ENCODE peak calls at places on chromosomes 6 and 20, in four cellular contexts. O is NCI-H345; G is stimulated activated naive CD8-positive, alpha-beta T cell treated with anti-CD3 and anti-CD28 coated beads, Interleukin-15, Interleukin-2, amounts not matched to agents 100 U/mL and 50 U/mL, for 24 hours; I is stimulated activated CD4-positive, alpha-beta T cell treated with anti-CD3 and anti-CD28 coated beads, Interleukin-12 subunit alpha, Interleukin-12 subunit beta, amount 100 ng/mL, for 24 hours. E is an unnamed sample.

GRCh38 chr20:17825949-17826843 is 126.4 kb downstream of the BANF2 start:
- DNase-seq in I (peak), G (peak), O (no peak), E (no peak)

GRCh38 chr6:53852805-53853204 is 58.0 kb downstream of the LRRC1 start:
- DNase-seq in G (no peak), O (no peak), I (no peak), E (no peak)

GRCh38 chr6:32198345-32198696 is 5.9 kb upstream of the GPSM3 start:
- DNase-seq in I (no peak), O (no peak), G (no peak), E (no peak)

GRCh38 chr20:60851826-60852704 is 400.0 kb upstream of the CDH4 start:
- DNase-seq in G (peak), O (no peak), I (no peak), E (peak)

GRCh38 chr6:16130437-16130891 is 1.6 kb downstream of the MYLIP start:
- DNase-seq in O (no peak), I (no peak), G (no peak), E (no peak)

GRCh38 chr6:107488875-107489635 is 862 bp upstream of the SOBP start:
- DNase-seq in I (peak), G (peak), O (peak), E (no peak)

GRCh38 chr6:26302941-26303559 is 61.9 kb upstream of the BTN3A2 start:
- DNase-seq in O (no peak), I (no peak), G (no peak), E (no peak)

GRCh38 chr6:107237992-107238660 is 122.8 kb upstream of the BEND3 start:
- DNase-seq in O (no peak), G (no peak), I (no peak), E (no peak)

GRCh38 chr20:13212750-13213149 is 8.3 kb upstream of the ISM1 start:
- DNase-seq in O (no peak), I (no peak), G (no peak), E (no peak)

GRCh38 chr6:97322811-97323210 is 39.8 kb upstream of the MMS22L start:
- DNase-seq in I (no peak), O (no peak), G (no peak), E (no peak)

GRCh38 chr6:146741609-146742008 is 142.8 kb downstream of the ADGB start:
- DNase-seq in G (no peak), O (no peak), I (no peak), E (no peak)

GRCh38 chr20:61253264-61253639 is 1.2 kb downstream of the CDH4 start:
- DNase-seq in G (no peak), I (no peak), O (no peak), E (no peak)

GRCh38 chr20:2234788-2235187 is 61.0 kb upstream of the TGM3 start:
- DNase-seq in I (no peak), O (peak), G (no peak), E (peak)

GRCh38 chr6:89387516-89388222 is 24.4 kb downstream of the RRAGD start:
- DNase-seq in I (no peak), G (no peak), O (no peak), E (no peak)

GRCh38 chr6:79602859-79603258 is 28.3 kb upstream of the SH3BGRL2 start:
- DNase-seq in I (no peak), O (no peak), G (no peak), E (peak)

GRCh38 chr6:110682460-110682853 is 132.8 kb downstream of the CDK19 start:
- DNase-seq in O (peak), G (peak), I (peak), E (peak)

GRCh38 chr6:44128020-44128917 is 915 bp downstream of the TMEM63B start:
- DNase-seq in O (peak), G (peak), I (no peak), E (no peak)

GRCh38 chr20:64157878-64158277 is 6.4 kb upstream of the MYT1 start:
- DNase-seq in O (no peak), G (no peak), I (no peak), E (peak)

GRCh38 chr6:34743625-34744293 is 13.5 kb upstream of the SNRPC start:
- DNase-seq in O (no peak), G (no peak), I (no peak), E (no peak)